ENCODE peak calls at places on chromosomes 6 and 20, in eight cellular contexts. One of them, this sample, is unnamed.

GRCh38 chr20:43941476-43942212 is 27.0 kb downstream of the TOX2 start:
- DNase-seq in SW480: no peak
- DNase-seq in NCI-H774: no peak
- DNase-seq in posterior cingulate gyrus: no peak
- DNase-seq in activated CD4-positive, alpha-beta T cell treated with anti-CD3 and anti-CD28 coated beads, Interleukin-2, amount 50 U/mL, for 4 hours: no peak
- DNase-seq in activated naive CD8-positive, alpha-beta T cell treated with anti-CD3 and anti-CD28 coated beads, Interleukin-2, amount 50 U/mL, for 24 hours: no peak
- DNase-seq in T-helper 9 cell: no peak
- DNase-seq in NCI-H1436 treated with DMSO at 0.1 percent for 48 hours: no peak
- DNase-seq in this sample: no peak

GRCh38 chr6:19896580-19897010 is 59.4 kb downstream of the ID4 start:
- DNase-seq in SW480: no peak
- DNase-seq in NCI-H774: no peak
- DNase-seq in posterior cingulate gyrus: no peak
- DNase-seq in activated CD4-positive, alpha-beta T cell treated with anti-CD3 and anti-CD28 coated beads, Interleukin-2, amount 50 U/mL, for 4 hours: no peak
- DNase-seq in activated naive CD8-positive, alpha-beta T cell treated with anti-CD3 and anti-CD28 coated beads, Interleukin-2, amount 50 U/mL, for 24 hours: no peak
- DNase-seq in T-helper 9 cell: no peak
- DNase-seq in NCI-H1436 treated with DMSO at 0.1 percent for 48 hours: no peak
- DNase-seq in this sample: peak; percentile 39

GRCh38 chr20:21396045-21396893 is 1.1 kb downstream of the NKX2-4 start:
- DNase-seq in SW480: no peak
- DNase-seq in NCI-H774: no peak
- DNase-seq in posterior cingulate gyrus: no peak
- DNase-seq in activated CD4-positive, alpha-beta T cell treated with anti-CD3 and anti-CD28 coated beads, Interleukin-2, amount 50 U/mL, for 4 hours: no peak
- DNase-seq in activated naive CD8-positive, alpha-beta T cell treated with anti-CD3 and anti-CD28 coated beads, Interleukin-2, amount 50 U/mL, for 24 hours: no peak
- DNase-seq in T-helper 9 cell: no peak
- DNase-seq in NCI-H1436 treated with DMSO at 0.1 percent for 48 hours: no peak
- DNase-seq in this sample: no peak

GRCh38 chr6:142784344-142784743 is 160.6 kb downstream of the HIVEP2 start:
- DNase-seq in SW480: no peak
- DNase-seq in NCI-H774: no peak
- DNase-seq in posterior cingulate gyrus: no peak
- DNase-seq in activated CD4-positive, alpha-beta T cell treated with anti-CD3 and anti-CD28 coated beads, Interleukin-2, amount 50 U/mL, for 4 hours: no peak
- DNase-seq in activated naive CD8-positive, alpha-beta T cell treated with anti-CD3 and anti-CD28 coated beads, Interleukin-2, amount 50 U/mL, for 24 hours: no peak
- DNase-seq in T-helper 9 cell: no peak
- DNase-seq in NCI-H1436 treated with DMSO at 0.1 percent for 48 hours: no peak
- DNase-seq in this sample: no peak

GRCh38 chr20:3041818-3042504 is 1.5 kb upstream of the GNRH2 start:
- DNase-seq in SW480: no peak
- DNase-seq in NCI-H774: peak; percentile 18
- DNase-seq in posterior cingulate gyrus: no peak
- DNase-seq in activated CD4-positive, alpha-beta T cell treated with anti-CD3 and anti-CD28 coated beads, Interleukin-2, amount 50 U/mL, for 4 hours: no peak
- DNase-seq in activated naive CD8-positive, alpha-beta T cell treated with anti-CD3 and anti-CD28 coated beads, Interleukin-2, amount 50 U/mL, for 24 hours: no peak
- DNase-seq in T-helper 9 cell: no peak
- DNase-seq in NCI-H1436 treated with DMSO at 0.1 percent for 48 hours: no peak
- DNase-seq in this sample: peak; percentile 66

GRCh38 chr6:151071295-151071694 is 168.5 kb upstream of the AKAP12 start:
- DNase-seq in SW480: no peak
- DNase-seq in NCI-H774: no peak
- DNase-seq in posterior cingulate gyrus: no peak
- DNase-seq in activated CD4-positive, alpha-beta T cell treated with anti-CD3 and anti-CD28 coated beads, Interleukin-2, amount 50 U/mL, for 4 hours: no peak
- DNase-seq in activated naive CD8-positive, alpha-beta T cell treated with anti-CD3 and anti-CD28 coated beads, Interleukin-2, amount 50 U/mL, for 24 hours: no peak
- DNase-seq in T-helper 9 cell: no peak
- DNase-seq in NCI-H1436 treated with DMSO at 0.1 percent for 48 hours: no peak
- DNase-seq in this sample: no peak

GRCh38 chr6:135938588-135939215 is 87.2 kb downstream of the PDE7B start:
- DNase-seq in SW480: no peak
- DNase-seq in NCI-H774: no peak
- DNase-seq in posterior cingulate gyrus: no peak
- DNase-seq in activated CD4-positive, alpha-beta T cell treated with anti-CD3 and anti-CD28 coated beads, Interleukin-2, amount 50 U/mL, for 4 hours: no peak
- DNase-seq in activated naive CD8-positive, alpha-beta T cell treated with anti-CD3 and anti-CD28 coated beads, Interleukin-2, amount 50 U/mL, for 24 hours: no peak
- DNase-seq in T-helper 9 cell: no peak
- DNase-seq in NCI-H1436 treated with DMSO at 0.1 percent for 48 hours: no peak
- DNase-seq in this sample: no peak

GRCh38 chr6:170404036-170404435 is 97.5 kb downstream of the FAM120B start:
- DNase-seq in SW480: no peak
- DNase-seq in NCI-H774: no peak
- DNase-seq in posterior cingulate gyrus: peak; percentile 78
- DNase-seq in activated CD4-positive, alpha-beta T cell treated with anti-CD3 and anti-CD28 coated beads, Interleukin-2, amount 50 U/mL, for 4 hours: no peak
- DNase-seq in activated naive CD8-positive, alpha-beta T cell treated with anti-CD3 and anti-CD28 coated beads, Interleukin-2, amount 50 U/mL, for 24 hours: no peak
- DNase-seq in T-helper 9 cell: no peak
- DNase-seq in NCI-H1436 treated with DMSO at 0.1 percent for 48 hours: no peak
- DNase-seq in this sample: no peak

GRCh38 chr6:83827050-83827449 is 26.1 kb upstream of the RIPPLY2 start:
- DNase-seq in SW480: no peak
- DNase-seq in NCI-H774: no peak
- DNase-seq in posterior cingulate gyrus: no peak
- DNase-seq in activated CD4-positive, alpha-beta T cell treated with anti-CD3 and anti-CD28 coated beads, Interleukin-2, amount 50 U/mL, for 4 hours: no peak
- DNase-seq in activated naive CD8-positive, alpha-beta T cell treated with anti-CD3 and anti-CD28 coated beads, Interleukin-2, amount 50 U/mL, for 24 hours: no peak
- DNase-seq in T-helper 9 cell: no peak
- DNase-seq in NCI-H1436 treated with DMSO at 0.1 percent for 48 hours: no peak
- DNase-seq in this sample: no peak

GRCh38 chr6:10403385-10404106 is 11.3 kb downstream of the TFAP2A start:
- DNase-seq in SW480: peak; percentile 85
- DNase-seq in NCI-H774: no peak
- DNase-seq in posterior cingulate gyrus: no peak
- DNase-seq in activated CD4-positive, alpha-beta T cell treated with anti-CD3 and anti-CD28 coated beads, Interleukin-2, amount 50 U/mL, for 4 hours: no peak
- DNase-seq in activated naive CD8-positive, alpha-beta T cell treated with anti-CD3 and anti-CD28 coated beads, Interleukin-2, amount 50 U/mL, for 24 hours: no peak
- DNase-seq in T-helper 9 cell: no peak
- DNase-seq in NCI-H1436 treated with DMSO at 0.1 percent for 48 hours: no peak
- DNase-seq in this sample: no peak

GRCh38 chr6:161536141-161536735 is 262.4 kb upstream of the AGPAT4 start:
- DNase-seq in SW480: no peak
- DNase-seq in NCI-H774: no peak
- DNase-seq in posterior cingulate gyrus: no peak
- DNase-seq in activated CD4-positive, alpha-beta T cell treated with anti-CD3 and anti-CD28 coated beads, Interleukin-2, amount 50 U/mL, for 4 hours: no peak
- DNase-seq in activated naive CD8-positive, alpha-beta T cell treated with anti-CD3 and anti-CD28 coated beads, Interleukin-2, amount 50 U/mL, for 24 hours: no peak
- DNase-seq in T-helper 9 cell: no peak
- DNase-seq in NCI-H1436 treated with DMSO at 0.1 percent for 48 hours: no peak
- DNase-seq in this sample: peak; percentile 22

GRCh38 chr20:37575884-37576283 is 48.2 kb upstream of the BLCAP start:
- DNase-seq in SW480: no peak
- DNase-seq in NCI-H774: no peak
- DNase-seq in posterior cingulate gyrus: no peak
- DNase-seq in activated CD4-positive, alpha-beta T cell treated with anti-CD3 and anti-CD28 coated beads, Interleukin-2, amount 50 U/mL, for 4 hours: no peak
- DNase-seq in activated naive CD8-positive, alpha-beta T cell treated with anti-CD3 and anti-CD28 coated beads, Interleukin-2, amount 50 U/mL, for 24 hours: no peak
- DNase-seq in T-helper 9 cell: no peak
- DNase-seq in NCI-H1436 treated with DMSO at 0.1 percent for 48 hours: no peak
- DNase-seq in this sample: no peak

GRCh38 chr6:170208651-170209353 is 82.1 kb downstream of the DLL1 start:
- DNase-seq in SW480: no peak
- DNase-seq in NCI-H774: no peak
- DNase-seq in posterior cingulate gyrus: no peak
- DNase-seq in activated CD4-positive, alpha-beta T cell treated with anti-CD3 and anti-CD28 coated beads, Interleukin-2, amount 50 U/mL, for 4 hours: no peak
- DNase-seq in activated naive CD8-positive, alpha-beta T cell treated with anti-CD3 and anti-CD28 coated beads, Interleukin-2, amount 50 U/mL, for 24 hours: no peak
- DNase-seq in T-helper 9 cell: no peak
- DNase-seq in NCI-H1436 treated with DMSO at 0.1 percent for 48 hours: no peak
- DNase-seq in this sample: no peak

GRCh38 chr20:58233881-58234528 is 5.6 kb upstream of the ANKRD60 start:
- DNase-seq in SW480: no peak
- DNase-seq in NCI-H774: no peak
- DNase-seq in posterior cingulate gyrus: no peak
- DNase-seq in activated CD4-positive, alpha-beta T cell treated with anti-CD3 and anti-CD28 coated beads, Interleukin-2, amount 50 U/mL, for 4 hours: peak; percentile 24
- DNase-seq in activated naive CD8-positive, alpha-beta T cell treated with anti-CD3 and anti-CD28 coated beads, Interleukin-2, amount 50 U/mL, for 24 hours: peak; percentile 68
- DNase-seq in T-helper 9 cell: peak; percentile 58
- DNase-seq in NCI-H1436 treated with DMSO at 0.1 percent for 48 hours: no peak
- DNase-seq in this sample: no peak

GRCh38 chr6:35919827-35920751 is 809 bp downstream of the SRPK1 start:
- DNase-seq in SW480: peak; percentile 17
- DNase-seq in NCI-H774: peak; percentile 25
- DNase-seq in posterior cingulate gyrus: no peak
- DNase-seq in activated CD4-positive, alpha-beta T cell treated with anti-CD3 and anti-CD28 coated beads, Interleukin-2, amount 50 U/mL, for 4 hours: peak; percentile 53
- DNase-seq in activated naive CD8-positive, alpha-beta T cell treated with anti-CD3 and anti-CD28 coated beads, Interleukin-2, amount 50 U/mL, for 24 hours: peak; percentile 55
- DNase-seq in T-helper 9 cell: peak; percentile 32
- DNase-seq in NCI-H1436 treated with DMSO at 0.1 percent for 48 hours: no peak
- DNase-seq in this sample: peak; percentile 59

GRCh38 chr20:57934913-57935312 is 225.1 kb upstream of the PMEPA1 start:
- DNase-seq in SW480: no peak
- DNase-seq in NCI-H774: no peak
- DNase-seq in posterior cingulate gyrus: no peak
- DNase-seq in activated CD4-positive, alpha-beta T cell treated with anti-CD3 and anti-CD28 coated beads, Interleukin-2, amount 50 U/mL, for 4 hours: no peak
- DNase-seq in activated naive CD8-positive, alpha-beta T cell treated with anti-CD3 and anti-CD28 coated beads, Interleukin-2, amount 50 U/mL, for 24 hours: no peak
- DNase-seq in T-helper 9 cell: no peak
- DNase-seq in NCI-H1436 treated with DMSO at 0.1 percent for 48 hours: no peak
- DNase-seq in this sample: no peak

GRCh38 chr6:12173670-12174069 is 116.5 kb upstream of the EDN1 start:
- DNase-seq in SW480: no peak
- DNase-seq in NCI-H774: no peak
- DNase-seq in posterior cingulate gyrus: no peak
- DNase-seq in activated CD4-positive, alpha-beta T cell treated with anti-CD3 and anti-CD28 coated beads, Interleukin-2, amount 50 U/mL, for 4 hours: no peak
- DNase-seq in activated naive CD8-positive, alpha-beta T cell treated with anti-CD3 and anti-CD28 coated beads, Interleukin-2, amount 50 U/mL, for 24 hours: no peak
- DNase-seq in T-helper 9 cell: no peak
- DNase-seq in NCI-H1436 treated with DMSO at 0.1 percent for 48 hours: no peak
- DNase-seq in this sample: no peak

GRCh38 chr6:97995158-97995557 is 712.1 kb upstream of the MMS22L start:
- DNase-seq in SW480: no peak
- DNase-seq in NCI-H774: no peak
- DNase-seq in posterior cingulate gyrus: no peak
- DNase-seq in activated CD4-positive, alpha-beta T cell treated with anti-CD3 and anti-CD28 coated beads, Interleukin-2, amount 50 U/mL, for 4 hours: no peak
- DNase-seq in activated naive CD8-positive, alpha-beta T cell treated with anti-CD3 and anti-CD28 coated beads, Interleukin-2, amount 50 U/mL, for 24 hours: no peak
- DNase-seq in T-helper 9 cell: no peak
- DNase-seq in NCI-H1436 treated with DMSO at 0.1 percent for 48 hours: no peak
- DNase-seq in this sample: no peak

GRCh38 chr20:53493201-53493908 is 100.3 kb downstream of the ZNF217 start:
- DNase-seq in SW480: no peak
- DNase-seq in NCI-H774: no peak
- DNase-seq in posterior cingulate gyrus: no peak
- DNase-seq in activated CD4-positive, alpha-beta T cell treated with anti-CD3 and anti-CD28 coated beads, Interleukin-2, amount 50 U/mL, for 4 hours: no peak
- DNase-seq in activated naive CD8-positive, alpha-beta T cell treated with anti-CD3 and anti-CD28 coated beads, Interleukin-2, amount 50 U/mL, for 24 hours: no peak
- DNase-seq in T-helper 9 cell: no peak
- DNase-seq in NCI-H1436 treated with DMSO at 0.1 percent for 48 hours: no peak
- DNase-seq in this sample: no peak

GRCh38 chr20:59175861-59176260 is 12.2 kb downstream of the ZNF831 start:
- DNase-seq in SW480: no peak
- DNase-seq in NCI-H774: no peak
- DNase-seq in posterior cingulate gyrus: no peak
- DNase-seq in activated CD4-positive, alpha-beta T cell treated with anti-CD3 and anti-CD28 coated beads, Interleukin-2, amount 50 U/mL, for 4 hours: no peak
- DNase-seq in activated naive CD8-positive, alpha-beta T cell treated with anti-CD3 and anti-CD28 coated beads, Interleukin-2, amount 50 U/mL, for 24 hours: no peak
- DNase-seq in T-helper 9 cell: no peak
- DNase-seq in NCI-H1436 treated with DMSO at 0.1 percent for 48 hours: no peak
- DNase-seq in this sample: no peak

GRCh38 chr20:47744803-47745202 is 40.5 kb downstream of the SULF2 start:
- DNase-seq in SW480: no peak
- DNase-seq in NCI-H774: no peak
- DNase-seq in posterior cingulate gyrus: no peak
- DNase-seq in activated CD4-positive, alpha-beta T cell treated with anti-CD3 and anti-CD28 coated beads, Interleukin-2, amount 50 U/mL, for 4 hours: no peak
- DNase-seq in activated naive CD8-positive, alpha-beta T cell treated with anti-CD3 and anti-CD28 coated beads, Interleukin-2, amount 50 U/mL, for 24 hours: no peak
- DNase-seq in T-helper 9 cell: no peak
- DNase-seq in NCI-H1436 treated with DMSO at 0.1 percent for 48 hours: no peak
- DNase-seq in this sample: no peak

GRCh38 chr6:16787128-16787685 is 25.9 kb upstream of the ATXN1 start:
- DNase-seq in SW480: no peak
- DNase-seq in NCI-H774: no peak
- DNase-seq in posterior cingulate gyrus: no peak
- DNase-seq in activated CD4-positive, alpha-beta T cell treated with anti-CD3 and anti-CD28 coated beads, Interleukin-2, amount 50 U/mL, for 4 hours: no peak
- DNase-seq in activated naive CD8-positive, alpha-beta T cell treated with anti-CD3 and anti-CD28 coated beads, Interleukin-2, amount 50 U/mL, for 24 hours: no peak
- DNase-seq in T-helper 9 cell: no peak
- DNase-seq in NCI-H1436 treated with DMSO at 0.1 percent for 48 hours: no peak
- DNase-seq in this sample: no peak

GRCh38 chr6:131858765-131859490 is 51.1 kb downstream of the ENPP1 start:
- DNase-seq in SW480: no peak
- DNase-seq in NCI-H774: no peak
- DNase-seq in posterior cingulate gyrus: no peak
- DNase-seq in activated CD4-positive, alpha-beta T cell treated with anti-CD3 and anti-CD28 coated beads, Interleukin-2, amount 50 U/mL, for 4 hours: no peak
- DNase-seq in activated naive CD8-positive, alpha-beta T cell treated with anti-CD3 and anti-CD28 coated beads, Interleukin-2, amount 50 U/mL, for 24 hours: no peak
- DNase-seq in T-helper 9 cell: no peak
- DNase-seq in NCI-H1436 treated with DMSO at 0.1 percent for 48 hours: no peak
- DNase-seq in this sample: no peak

GRCh38 chr6:112254921-112255320 is 554 bp upstream of the LAMA4 start:
- DNase-seq in SW480: no peak
- DNase-seq in NCI-H774: no peak
- DNase-seq in posterior cingulate gyrus: no peak
- DNase-seq in activated CD4-positive, alpha-beta T cell treated with anti-CD3 and anti-CD28 coated beads, Interleukin-2, amount 50 U/mL, for 4 hours: no peak
- DNase-seq in activated naive CD8-positive, alpha-beta T cell treated with anti-CD3 and anti-CD28 coated beads, Interleukin-2, amount 50 U/mL, for 24 hours: no peak
- DNase-seq in T-helper 9 cell: no peak
- DNase-seq in NCI-H1436 treated with DMSO at 0.1 percent for 48 hours: no peak
- DNase-seq in this sample: no peak

This sample was measured in NCI-H1417.